ENCODE peak calls at places on chromosomes 3 and 15, in five cellular contexts. R, B, Q, G and M are unnamed samples.
A peak's percentile ranks its signal among the peaks of the same experiment; 100 is the strongest.

GRCh38 chr3:120449701-120450216 is 1.0 kb downstream of the FSTL1 start:
- DNase-seq in R (no peak), B (no peak), Q (no peak), G (no peak), M (peak; percentile 71)

GRCh38 chr15:99019558-99020540 is 12.3 kb upstream of the PGPEP1L start:
- DNase-seq in R (no peak), B (no peak), Q (no peak), G (no peak), M (no peak)

GRCh38 chr15:50353999-50354837 is 780 bp downstream of the GABPB1 start:
- DNase-seq in R (peak; percentile 42), B (peak; percentile 61), Q (no peak), G (peak; percentile 63), M (peak; percentile 89)

GRCh38 chr3:51943451-51944391 is 1.6 kb downstream of the PARP3 start:
- DNase-seq in R (no peak), B (no peak), Q (no peak), G (no peak), M (no peak)

GRCh38 chr15:33789141-33789540 is 179.2 kb upstream of the CHRM5 start:
- DNase-seq in R (no peak), B (no peak), Q (no peak), G (no peak), M (peak; percentile 71)

GRCh38 chr15:28959326-28959725 is 73.6 kb downstream of the APBA2 start:
- DNase-seq in R (no peak), B (no peak), Q (no peak), G (no peak), M (no peak)

GRCh38 chr15:79923068-79923514 is 26.3 kb upstream of the MTHFS start:
- DNase-seq in R (peak; percentile 82), B (peak; percentile 74), Q (no peak), G (peak; percentile 87), M (peak; percentile 92)

GRCh38 chr3:129974451-129975331 is at the start of gene TRH:
- DNase-seq in R (peak; percentile 62), B (no peak), Q (no peak), G (no peak), M (peak; percentile 50)

GRCh38 chr15:35514759-35515158 is 31.2 kb downstream of the DPH6 start:
- DNase-seq in R (no peak), B (no peak), Q (no peak), G (no peak), M (no peak)

GRCh38 chr3:9168230-9168629 is 81.2 kb downstream of the SRGAP3 start:
- DNase-seq in R (peak; percentile 68), B (peak; percentile 57), Q (no peak), G (no peak), M (peak; percentile 78)

GRCh38 chr3:37068031-37068430 is 74.7 kb downstream of the MLH1 start:
- DNase-seq in R (no peak), B (no peak), Q (no peak), G (no peak), M (no peak)

GRCh38 chr15:69476704-69477473 is 24.3 kb downstream of the RPLP1 start:
- DNase-seq in R (no peak), B (no peak), Q (no peak), G (no peak), M (no peak)

GRCh38 chr3:57557088-57557537 is 1.0 kb downstream of the PDE12 start:
- DNase-seq in R (peak; percentile 16), B (peak; percentile 37), Q (peak; percentile 37), G (peak; percentile 64), M (peak; percentile 54)

GRCh38 chr15:98939311-98940080 is 68.1 kb downstream of the PGPEP1L start:
- DNase-seq in R (no peak), B (no peak), Q (no peak), G (no peak), M (no peak)

GRCh38 chr15:49255966-49256759 is 86.1 kb downstream of the GALK2 start:
- DNase-seq in R (no peak), B (no peak), Q (no peak), G (no peak), M (peak; percentile 18)

GRCh38 chr3:185552358-185552877 is at the start of gene LIPH:
- DNase-seq in R (peak; percentile 48), B (peak; percentile 19), Q (no peak), G (no peak), M (peak; percentile 48)

GRCh38 chr3:184362668-184363540 is 1.4 kb downstream of the POLR2H start:
- DNase-seq in R (peak; percentile 95), B (peak; percentile 94), Q (peak; percentile 94), G (peak; percentile 96), M (peak; percentile 99)

GRCh38 chr3:5791558-5791957 is 604.1 kb downstream of the EDEM1 start:
- DNase-seq in R (no peak), B (no peak), Q (no peak), G (no peak), M (no peak)